ENCODE peak calls at places on chromosomes 12 and 14, in four cellular contexts. S is ovary, B is iPS DF 6.9, T is psoas muscle. V is an unnamed sample.

GRCh38 chr14:70773182-70773862 is 36.0 kb downstream of the MAP3K9 start:
- DNase-seq in B (no peak), S (no peak), T (no peak), V (no peak)

GRCh38 chr12:115998789-115999478 is 278.6 kb downstream of the MED13L start:
- DNase-seq in S (no peak), B (no peak), T (no peak), V (no peak)

GRCh38 chr14:96051642-96052540 is 12.7 kb downstream of the C14orf132 start:
- DNase-seq in T (no peak), B (no peak), S (no peak), V (no peak)

GRCh38 chr12:105256011-105256410 is 20.0 kb upstream of the APPL2 start:
- DNase-seq in B (no peak), T (no peak), S (no peak), V (no peak)

GRCh38 chr14:53380041-53380440 is 226.9 kb upstream of the DDHD1 start:
- DNase-seq in S (no peak), T (no peak), B (no peak), V (no peak)

GRCh38 chr12:106957617-106958016 is 1.9 kb downstream of the TMEM263 start:
- DNase-seq in B (no peak), S (no peak), T (no peak), V (no peak)

GRCh38 chr12:122395319-122395718 is 27.1 kb downstream of the CLIP1 start:
- DNase-seq in T (no peak), S (no peak), B (no peak), V (no peak)

GRCh38 chr14:98494582-98494981 is 777.4 kb downstream of the BCL11B start:
- DNase-seq in B (no peak), T (no peak), S (no peak), V (no peak)

GRCh38 chr12:55073043-55074022 is 52.9 kb upstream of the OR9K2 start:
- DNase-seq in T (peak; percentile 77), S (peak; percentile 63), B (peak; percentile 60), V (peak; percentile 70)

GRCh38 chr14:39755269-39755878 is 323.1 kb upstream of the FBXO33 start:
- DNase-seq in S (no peak), T (no peak), B (no peak), V (no peak)

GRCh38 chr12:108807996-108808725 is 49.2 kb downstream of the SSH1 start:
- DNase-seq in S (no peak), B (no peak), T (no peak), V (no peak)

GRCh38 chr14:58428011-58428807 is 690 bp downstream of the KIAA0586 start:
- DNase-seq in S (no peak), B (no peak), T (no peak), V (no peak)

GRCh38 chr14:90003526-90004312 is 48.0 kb downstream of the TDP1 start:
- DNase-seq in T (no peak), B (no peak), S (no peak), V (no peak)

GRCh38 chr14:97408937-97409860 is 612.0 kb downstream of the VRK1 start:
- DNase-seq in S (no peak), B (no peak), T (no peak), V (no peak)

GRCh38 chr12:40063424-40063823 is 42.5 kb downstream of the SLC2A13 start:
- DNase-seq in T (no peak), S (no peak), B (no peak), V (no peak)

GRCh38 chr12:74770552-74770951 is 232.9 kb downstream of the ATXN7L3B start:
- DNase-seq in T (no peak), B (no peak), S (no peak), V (no peak)

GRCh38 chr14:96083667-96084320 is 44.6 kb downstream of the C14orf132 start:
- DNase-seq in B (no peak), T (no peak), S (no peak), V (no peak)

GRCh38 chr12:108338915-108339657 is at the start of gene CMKLR1:
- DNase-seq in T (peak; percentile 70), S (peak; percentile 24), B (no peak), V (peak; percentile 71)

GRCh38 chr14:103109789-103110415 is 13.4 kb upstream of the TNFAIP2 start:
- DNase-seq in B (no peak), S (no peak), T (peak; percentile 82), V (no peak)

GRCh38 chr14:50666772-50667490 is 1.2 kb downstream of the SAV1 start:
- DNase-seq in B (no peak), T (no peak), S (peak; percentile 52), V (peak; percentile 74)

GRCh38 chr12:75781532-75782046 is 250.0 kb downstream of the PHLDA1 start:
- DNase-seq in S (no peak), B (no peak), T (no peak), V (no peak)

GRCh38 chr12:49671051-49671765 is 36.0 kb downstream of the FMNL3 start:
- DNase-seq in S (no peak), T (no peak), B (no peak), V (no peak)

GRCh38 chr14:63725786-63726185 is 2.1 kb downstream of the SGPP1 start:
- DNase-seq in S (no peak), T (no peak), B (no peak), V (no peak)

GRCh38 chr12:113092478-113093408 is 36.2 kb downstream of the DTX1 start:
- DNase-seq in T (peak; percentile 65), S (no peak), B (no peak), V (no peak)

GRCh38 chr12:93683410-93683809 is 6.2 kb downstream of the CRADD start:
- DNase-seq in S (no peak), B (no peak), T (no peak), V (no peak)

GRCh38 chr12:4991801-4992200 is 51.9 kb upstream of the KCNA5 start:
- DNase-seq in B (no peak), S (no peak), T (no peak), V (no peak)

GRCh38 chr12:4987076-4987775 is 56.5 kb upstream of the KCNA5 start:
- DNase-seq in T (no peak), B (no peak), S (no peak), V (no peak)

GRCh38 chr12:4994622-4995021 is 49.1 kb upstream of the KCNA5 start:
- DNase-seq in B (no peak), S (no peak), T (no peak), V (no peak)

GRCh38 chr12:4992881-4993280 is 50.8 kb upstream of the KCNA5 start:
- DNase-seq in S (no peak), B (no peak), T (no peak), V (no peak)

GRCh38 chr12:4991373-4991772 is 52.3 kb upstream of the KCNA5 start:
- DNase-seq in T (no peak), S (no peak), B (no peak), V (no peak)
- H3K27me3 ChIP-seq in T (peaks cover 25% of the 10 kb centered on the region), S (no peaks in the 10 kb centered on the region), B (no peaks in the 10 kb centered on the region), V (no peaks in the 10 kb centered on the region)

GRCh38 chr14:92317511-92317910 is 5.5 kb upstream of the SLC24A4 start:
- DNase-seq in B (no peak), S (no peak), T (no peak), V (no peak)

GRCh38 chr14:92316937-92317336 is 6.0 kb upstream of the SLC24A4 start:
- DNase-seq in S (no peak), T (no peak), B (no peak), V (no peak)

GRCh38 chr14:92314182-92314581 is 8.8 kb upstream of the SLC24A4 start:
- DNase-seq in B (no peak), T (no peak), S (no peak), V (no peak)

GRCh38 chr14:92315050-92315785 is 7.7 kb upstream of the SLC24A4 start:
- DNase-seq in S (no peak), T (peak; percentile 80), B (no peak), V (no peak)

DNA sequence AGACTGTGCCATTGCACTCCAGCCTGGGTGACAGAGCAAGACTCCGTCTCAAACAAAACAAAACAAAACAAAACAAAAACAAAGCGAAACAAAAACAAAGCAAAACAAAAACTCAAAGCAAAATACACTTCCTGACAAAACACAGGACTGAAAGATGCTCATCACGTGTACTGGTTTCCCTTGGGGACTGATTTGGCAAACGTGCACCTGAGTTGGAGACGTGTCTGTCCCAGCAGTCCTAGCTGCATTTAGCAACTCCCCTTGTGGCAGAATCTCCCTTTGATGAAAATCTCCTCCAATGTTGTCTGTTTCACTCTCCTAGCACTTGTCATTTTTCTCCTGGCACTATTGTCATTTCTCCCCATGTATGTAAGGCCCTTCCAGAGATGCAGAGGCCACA is 6.8 kb upstream of the SLC24A4 start:
- DNase-seq in T (peak; percentile 67), B (no peak), S (no peak), V (no peak)
- H3K27me3 ChIP-seq in T (no peaks in the 10 kb centered on the region), B (peaks cover 2% of the 10 kb centered on the region), S (no peaks in the 10 kb centered on the region), V (no peaks in the 10 kb centered on the region)

GRCh38 chr12:95574799-95575452 is 23.6 kb upstream of the USP44 start:
- DNase-seq in B (no peak), T (no peak), S (no peak), V (no peak)

GRCh38 chr12:95574030-95574429 is 22.8 kb upstream of the USP44 start:
- DNase-seq in T (no peak), S (no peak), B (peak; percentile 61), V (no peak)

DNA sequence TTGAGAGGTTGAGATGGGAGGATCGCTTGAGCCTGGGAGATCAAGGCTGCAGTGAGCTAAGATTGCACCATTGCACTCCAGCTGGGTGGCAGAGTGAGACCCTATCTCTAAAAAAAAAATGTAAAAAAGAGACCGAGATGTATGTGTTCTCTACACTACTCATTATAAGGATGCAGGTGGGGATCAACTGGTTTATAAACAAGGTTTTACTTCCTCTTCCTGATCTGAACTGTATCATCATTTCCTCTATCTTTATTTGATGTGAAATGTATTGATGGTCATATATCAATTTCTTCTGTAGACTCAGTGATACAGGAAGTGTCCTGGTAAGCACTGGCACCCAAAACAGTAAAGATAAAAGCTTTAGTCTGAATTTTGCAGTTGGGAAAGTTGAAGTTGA is 20.1 kb upstream of the USP44 start:
- DNase-seq in T (no peak), S (no peak), B (no peak), V (no peak)
- H3K27me3 ChIP-seq in T (no peaks in the 10 kb centered on the region), S (no peaks in the 10 kb centered on the region), B (no peaks in the 10 kb centered on the region), V (no peaks in the 10 kb centered on the region)

DNA sequence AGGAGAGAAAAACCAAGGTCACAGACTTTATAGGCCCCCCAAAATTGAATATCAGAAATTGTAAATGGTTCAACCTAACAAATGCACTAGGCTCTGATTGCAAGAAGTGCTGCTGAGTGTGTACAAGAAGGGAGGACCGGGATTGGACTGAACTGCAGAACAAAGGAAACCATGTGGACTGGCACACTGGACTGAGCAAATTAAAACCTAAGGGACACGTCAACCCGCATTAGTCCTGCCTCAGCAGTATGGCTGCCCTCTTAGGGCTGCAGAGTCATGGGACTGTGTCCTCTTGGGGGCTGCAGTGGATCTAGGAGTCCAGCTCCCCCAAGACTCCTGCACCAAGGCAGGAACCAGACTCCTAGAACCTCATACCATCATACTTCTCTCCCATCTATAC is 872 bp upstream of the CISTR start:
- DNase-seq in T (no peak), S (no peak), B (no peak), V (no peak)
- H3K27me3 ChIP-seq in T (peaks cover 47% of the 10 kb centered on the region), S (no peaks in the 10 kb centered on the region), B (peaks cover 62% of the 10 kb centered on the region), V (no peaks in the 10 kb centered on the region)

GRCh38 chr12:2680676-2681039 is 114.1 kb upstream of the FKBP4 start:
- DNase-seq in T (no peak), B (no peak), S (no peak), V (no peak)

GRCh38 chr12:2682301-2683282 is 112.2 kb upstream of the FKBP4 start:
- DNase-seq in B (no peak), T (no peak), S (no peak), V (no peak)

GRCh38 chr12:2686280-2686646 is 108.5 kb upstream of the FKBP4 start:
- DNase-seq in T (no peak), B (no peak), S (no peak), V (peak; percentile 55)

GRCh38 chr12:2681426-2682205 is 113.2 kb upstream of the FKBP4 start:
- DNase-seq in T (no peak), S (no peak), B (no peak), V (no peak)

GRCh38 chr12:2683283-2684025 is 111.3 kb upstream of the FKBP4 start:
- DNase-seq in T (no peak), B (no peak), S (no peak), V (no peak)
- H3K27me3 ChIP-seq in T (no peaks in the 10 kb centered on the region), B (no peaks in the 10 kb centered on the region), S (no peaks in the 10 kb centered on the region), V (no peaks in the 10 kb centered on the region)

V was measured in tibial artery.